ENCODE peak calls at places on chromosomes 3 and 15, in eight cellular contexts. One of them, this sample, is unnamed.
A peak's percentile ranks its signal among the peaks of the same experiment; 100 is the strongest.

GRCh38 chr3:112610121-112610520 is 30.8 kb downstream of the CCDC80 start:
- DNase-seq in colonic mucosa: no peak
- DNase-seq in sigmoid colon: no peak
- DNase-seq in SK-N-SH: no peak
- DNase-seq in HAP-1: no peak
- DNase-seq in H7: no peak
- DNase-seq in right lobe of liver: no peak
- DNase-seq in heart right ventricle: no peak
- DNase-seq in this sample: no peak

GRCh38 chr3:127630811-127631714 is 2.1 kb downstream of the PODXL2 start:
- DNase-seq in right lobe of liver: no peak
- DNase-seq in colonic mucosa: no peak
- DNase-seq in H7: no peak
- DNase-seq in HAP-1: no peak
- DNase-seq in SK-N-SH: no peak
- DNase-seq in sigmoid colon: no peak
- DNase-seq in heart right ventricle: no peak
- DNase-seq in this sample: no peak

GRCh38 chr3:99931059-99931458 is 113.4 kb downstream of the CMSS1 start:
- DNase-seq in H7: no peak
- DNase-seq in colonic mucosa: no peak
- DNase-seq in heart right ventricle: no peak
- DNase-seq in sigmoid colon: no peak
- DNase-seq in HAP-1: no peak
- DNase-seq in right lobe of liver: no peak
- DNase-seq in SK-N-SH: no peak
- DNase-seq in this sample: no peak

GRCh38 chr15:31304736-31305365 is 21.8 kb upstream of the KLF13 start:
- DNase-seq in colonic mucosa: no peak
- DNase-seq in heart right ventricle: no peak
- DNase-seq in right lobe of liver: no peak
- DNase-seq in H7: no peak
- DNase-seq in HAP-1: no peak
- DNase-seq in SK-N-SH: peak; percentile 81
- DNase-seq in sigmoid colon: peak; percentile 47
- DNase-seq in this sample: no peak

GRCh38 chr3:192816274-192816853 is 89.0 kb upstream of the FGF12 start:
- DNase-seq in SK-N-SH: peak; percentile 41
- DNase-seq in heart right ventricle: no peak
- DNase-seq in sigmoid colon: no peak
- DNase-seq in right lobe of liver: no peak
- DNase-seq in H7: no peak
- DNase-seq in HAP-1: peak; percentile 71
- DNase-seq in colonic mucosa: no peak
- DNase-seq in this sample: no peak

GRCh38 chr3:86867990-86868389 is 123.0 kb downstream of the VGLL3 start:
- DNase-seq in H7: no peak
- DNase-seq in right lobe of liver: no peak
- DNase-seq in sigmoid colon: no peak
- DNase-seq in SK-N-SH: no peak
- DNase-seq in HAP-1: no peak
- DNase-seq in heart right ventricle: no peak
- DNase-seq in colonic mucosa: no peak
- DNase-seq in this sample: no peak

GRCh38 chr15:66842710-66843441 is 140.8 kb downstream of the SMAD6 start:
- DNase-seq in colonic mucosa: peak; percentile 76
- DNase-seq in HAP-1: no peak
- DNase-seq in heart right ventricle: peak; percentile 83
- DNase-seq in SK-N-SH: peak; percentile 83
- DNase-seq in sigmoid colon: peak; percentile 91
- DNase-seq in right lobe of liver: peak; percentile 88
- DNase-seq in H7: peak; percentile 83
- DNase-seq in this sample: peak; percentile 85

GRCh38 chr3:44976002-44976815 is at the start of the genes EXOSC7 and ZDHHC3:
- DNase-seq in colonic mucosa: peak; percentile 89
- DNase-seq in sigmoid colon: peak; percentile 93
- DNase-seq in H7: peak; percentile 97
- DNase-seq in SK-N-SH: peak; percentile 98
- DNase-seq in heart right ventricle: peak; percentile 87
- DNase-seq in right lobe of liver: peak; percentile 91
- DNase-seq in HAP-1: peak; percentile 78
- DNase-seq in this sample: peak; percentile 94

GRCh38 chr3:62238003-62238402 is 135.3 kb downstream of the FEZF2 start:
- DNase-seq in HAP-1: no peak
- DNase-seq in colonic mucosa: no peak
- DNase-seq in H7: no peak
- DNase-seq in sigmoid colon: no peak
- DNase-seq in right lobe of liver: no peak
- DNase-seq in SK-N-SH: no peak
- DNase-seq in heart right ventricle: no peak
- DNase-seq in this sample: no peak

GRCh38 chr3:150421799-150422548 is 13.9 kb downstream of the TSC22D2 start:
- DNase-seq in HAP-1: no peak
- DNase-seq in SK-N-SH: peak; percentile 5
- DNase-seq in right lobe of liver: no peak
- DNase-seq in heart right ventricle: no peak
- DNase-seq in colonic mucosa: no peak
- DNase-seq in sigmoid colon: no peak
- DNase-seq in H7: no peak
- DNase-seq in this sample: no peak

GRCh38 chr3:101942356-101942755 is 93.0 kb downstream of the NFKBIZ start:
- DNase-seq in heart right ventricle: no peak
- DNase-seq in H7: no peak
- DNase-seq in sigmoid colon: no peak
- DNase-seq in colonic mucosa: no peak
- DNase-seq in SK-N-SH: no peak
- DNase-seq in right lobe of liver: no peak
- DNase-seq in HAP-1: no peak
- DNase-seq in this sample: no peak

GRCh38 chr3:13566769-13567310 is 17.9 kb downstream of the FBLN2 start:
- DNase-seq in SK-N-SH: no peak
- DNase-seq in heart right ventricle: no peak
- DNase-seq in sigmoid colon: no peak
- DNase-seq in H7: no peak
- DNase-seq in right lobe of liver: no peak
- DNase-seq in colonic mucosa: no peak
- DNase-seq in HAP-1: no peak
- DNase-seq in this sample: no peak

GRCh38 chr3:171176244-171176925 is 149.9 kb upstream of the SLC2A2 start:
- DNase-seq in sigmoid colon: no peak
- DNase-seq in heart right ventricle: no peak
- DNase-seq in colonic mucosa: no peak
- DNase-seq in right lobe of liver: no peak
- DNase-seq in HAP-1: no peak
- DNase-seq in SK-N-SH: no peak
- DNase-seq in H7: no peak
- DNase-seq in this sample: no peak

GRCh38 chr3:149581248-149581647 is 76.6 kb downstream of the WWTR1 start:
- DNase-seq in sigmoid colon: no peak
- DNase-seq in H7: no peak
- DNase-seq in heart right ventricle: no peak
- DNase-seq in colonic mucosa: no peak
- DNase-seq in right lobe of liver: no peak
- DNase-seq in HAP-1: no peak
- DNase-seq in SK-N-SH: no peak
- DNase-seq in this sample: no peak

GRCh38 chr3:114241259-114241658 is 3.9 kb upstream of the ZNF80 start:
- DNase-seq in sigmoid colon: no peak
- DNase-seq in HAP-1: no peak
- DNase-seq in heart right ventricle: no peak
- DNase-seq in right lobe of liver: no peak
- DNase-seq in H7: no peak
- DNase-seq in colonic mucosa: no peak
- DNase-seq in SK-N-SH: no peak
- DNase-seq in this sample: no peak

DNA sequence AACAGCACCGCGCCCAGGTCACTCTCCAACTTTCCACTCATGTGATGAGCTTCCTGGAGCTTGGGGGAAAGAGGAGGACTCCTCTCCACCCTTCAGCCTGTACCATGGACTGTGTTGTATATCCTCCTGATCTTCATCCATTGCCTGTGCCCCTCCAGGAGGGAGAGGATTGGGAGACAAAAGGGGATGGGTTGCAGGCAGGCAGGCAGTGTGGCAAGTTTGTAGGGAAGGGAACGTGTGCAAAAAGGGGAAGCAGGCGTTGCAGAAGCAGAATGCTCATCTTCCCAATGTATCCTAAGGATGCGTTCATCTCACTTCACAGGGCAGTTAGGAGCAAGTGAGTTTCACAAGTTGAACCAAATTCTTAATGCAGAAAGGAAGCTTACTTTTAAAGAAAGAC is 28.1 kb upstream of the GHSR start:
- DNase-seq in SK-N-SH: no peak
- DNase-seq in heart right ventricle: no peak
- DNase-seq in colonic mucosa: no peak
- DNase-seq in right lobe of liver: no peak
- DNase-seq in sigmoid colon: no peak
- DNase-seq in H7: no peak
- DNase-seq in HAP-1: no peak
- DNase-seq in this sample: no peak
- H3K4me3 ChIP-seq in SK-N-SH: peak overlapping the region; percentile 70
- H3K4me3 ChIP-seq in heart right ventricle: peak overlapping the region; percentile 45
- H3K4me3 ChIP-seq in colonic mucosa: no peak overlapping the region
- H3K4me3 ChIP-seq in right lobe of liver: peak overlapping the region; percentile 40
- H3K4me3 ChIP-seq in sigmoid colon: peak overlapping the region; percentile 37
- H3K4me3 ChIP-seq in H7: no peak overlapping the region
- H3K4me3 ChIP-seq in HAP-1: no peak overlapping the region
- H3K4me3 ChIP-seq in this sample: no peak overlapping the region

GRCh38 chr15:78565097-78565950 is at the start of gene CHRNA5:
- DNase-seq in HAP-1: peak; percentile 100
- DNase-seq in heart right ventricle: peak; percentile 87
- DNase-seq in SK-N-SH: peak; percentile 94
- DNase-seq in sigmoid colon: peak; percentile 97
- DNase-seq in right lobe of liver: peak; percentile 79
- DNase-seq in H7: peak; percentile 95
- DNase-seq in colonic mucosa: peak; percentile 97
- DNase-seq in this sample: peak; percentile 97

GRCh38 chr15:78570710-78571109 is 5.4 kb downstream of the CHRNA5 start:
- DNase-seq in HAP-1: peak; percentile 41
- DNase-seq in right lobe of liver: no peak
- DNase-seq in colonic mucosa: no peak
- DNase-seq in sigmoid colon: no peak
- DNase-seq in SK-N-SH: no peak
- DNase-seq in H7: peak; percentile 36
- DNase-seq in heart right ventricle: no peak
- DNase-seq in this sample: no peak

GRCh38 chr15:78565951-78566774 is 843 bp downstream of the CHRNA5 start:
- DNase-seq in sigmoid colon: no peak
- DNase-seq in SK-N-SH: peak; percentile 58
- DNase-seq in HAP-1: peak; percentile 61
- DNase-seq in heart right ventricle: no peak
- DNase-seq in H7: peak; percentile 64
- DNase-seq in right lobe of liver: no peak
- DNase-seq in colonic mucosa: peak; percentile 44
- DNase-seq in this sample: no peak

GRCh38 chr15:78564743-78565096 is 600 bp upstream of the CHRNA5 start:
- DNase-seq in SK-N-SH: no peak
- DNase-seq in heart right ventricle: no peak
- DNase-seq in H7: no peak
- DNase-seq in sigmoid colon: no peak
- DNase-seq in HAP-1: no peak
- DNase-seq in right lobe of liver: no peak
- DNase-seq in colonic mucosa: peak; percentile 21
- DNase-seq in this sample: no peak

GRCh38 chr15:78567541-78567940 is 2.2 kb downstream of the CHRNA5 start:
- DNase-seq in SK-N-SH: no peak
- DNase-seq in HAP-1: peak; percentile 43
- DNase-seq in colonic mucosa: no peak
- DNase-seq in H7: no peak
- DNase-seq in sigmoid colon: no peak
- DNase-seq in heart right ventricle: no peak
- DNase-seq in right lobe of liver: no peak
- DNase-seq in this sample: no peak
- H3K4me3 ChIP-seq in SK-N-SH: no peak overlapping the region
- H3K4me3 ChIP-seq in HAP-1: peak overlapping the region; percentile 5
- H3K4me3 ChIP-seq in colonic mucosa: no peak overlapping the region
- H3K4me3 ChIP-seq in H7: no peak overlapping the region
- H3K4me3 ChIP-seq in sigmoid colon: no peak overlapping the region
- H3K4me3 ChIP-seq in heart right ventricle: no peak overlapping the region
- H3K4me3 ChIP-seq in right lobe of liver: no peak overlapping the region
- H3K4me3 ChIP-seq in this sample: no peak overlapping the region

GRCh38 chr3:53030864-53031445 is 14.9 kb downstream of the SFMBT1 start:
- DNase-seq in H7: peak; percentile 64
- DNase-seq in SK-N-SH: no peak
- DNase-seq in heart right ventricle: no peak
- DNase-seq in right lobe of liver: no peak
- DNase-seq in colonic mucosa: peak; percentile 68
- DNase-seq in HAP-1: no peak
- DNase-seq in sigmoid colon: no peak
- DNase-seq in this sample: no peak

GRCh38 chr3:53027254-53027844 is 18.5 kb downstream of the SFMBT1 start:
- DNase-seq in HAP-1: no peak
- DNase-seq in H7: no peak
- DNase-seq in sigmoid colon: no peak
- DNase-seq in colonic mucosa: no peak
- DNase-seq in right lobe of liver: no peak
- DNase-seq in SK-N-SH: peak; percentile 44
- DNase-seq in heart right ventricle: no peak
- DNase-seq in this sample: peak; percentile 50

GRCh38 chr3:53026423-53027162 is 19.3 kb downstream of the SFMBT1 start:
- DNase-seq in HAP-1: no peak
- DNase-seq in H7: peak; percentile 56
- DNase-seq in sigmoid colon: no peak
- DNase-seq in right lobe of liver: no peak
- DNase-seq in heart right ventricle: no peak
- DNase-seq in SK-N-SH: no peak
- DNase-seq in colonic mucosa: no peak
- DNase-seq in this sample: no peak

GRCh38 chr3:53032609-53033008 is 13.3 kb downstream of the SFMBT1 start:
- DNase-seq in H7: no peak
- DNase-seq in colonic mucosa: no peak
- DNase-seq in SK-N-SH: no peak
- DNase-seq in sigmoid colon: no peak
- DNase-seq in right lobe of liver: no peak
- DNase-seq in heart right ventricle: no peak
- DNase-seq in HAP-1: no peak
- DNase-seq in this sample: no peak

DNA sequence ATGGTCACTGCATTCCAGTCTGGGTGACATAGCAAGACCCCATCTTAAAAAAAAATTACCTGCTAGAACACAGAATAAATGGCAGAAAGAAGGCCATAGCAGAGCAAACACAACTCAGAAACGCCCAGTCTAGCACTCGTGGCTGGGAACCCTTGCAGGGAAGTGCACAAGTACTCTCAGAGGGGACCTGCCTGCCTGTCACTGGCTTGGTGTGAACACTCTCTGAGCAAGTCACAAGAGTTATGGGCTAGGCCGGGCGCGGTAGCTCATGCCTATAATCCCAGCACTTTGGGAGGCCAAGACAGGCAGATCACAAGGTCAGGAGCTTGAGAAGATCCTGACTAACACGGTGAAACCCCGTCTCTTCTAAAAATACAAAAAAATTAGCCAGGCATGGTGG is 17.2 kb downstream of the SFMBT1 start:
- DNase-seq in SK-N-SH: no peak
- DNase-seq in colonic mucosa: no peak
- DNase-seq in HAP-1: no peak
- DNase-seq in right lobe of liver: no peak
- DNase-seq in H7: no peak
- DNase-seq in sigmoid colon: no peak
- DNase-seq in heart right ventricle: no peak
- DNase-seq in this sample: no peak
- H3K4me3 ChIP-seq in SK-N-SH: no peak overlapping the region
- H3K4me3 ChIP-seq in colonic mucosa: no peak overlapping the region
- H3K4me3 ChIP-seq in HAP-1: no peak overlapping the region
- H3K4me3 ChIP-seq in right lobe of liver: no peak overlapping the region
- H3K4me3 ChIP-seq in H7: no peak overlapping the region
- H3K4me3 ChIP-seq in sigmoid colon: no peak overlapping the region
- H3K4me3 ChIP-seq in heart right ventricle: no peak overlapping the region
- H3K4me3 ChIP-seq in this sample: no peak overlapping the region

GRCh38 chr3:72906154-72906553 is 18.3 kb downstream of the GXYLT2 start:
- DNase-seq in heart right ventricle: no peak
- DNase-seq in HAP-1: no peak
- DNase-seq in sigmoid colon: no peak
- DNase-seq in H7: peak; percentile 46
- DNase-seq in colonic mucosa: no peak
- DNase-seq in right lobe of liver: no peak
- DNase-seq in SK-N-SH: no peak
- DNase-seq in this sample: no peak
- H3K4me3 ChIP-seq in heart right ventricle: no peak overlapping the region
- H3K4me3 ChIP-seq in HAP-1: no peak overlapping the region
- H3K4me3 ChIP-seq in sigmoid colon: no peak overlapping the region
- H3K4me3 ChIP-seq in H7: no peak overlapping the region
- H3K4me3 ChIP-seq in colonic mucosa: no peak overlapping the region
- H3K4me3 ChIP-seq in right lobe of liver: no peak overlapping the region
- H3K4me3 ChIP-seq in SK-N-SH: no peak overlapping the region
- H3K4me3 ChIP-seq in this sample: no peak overlapping the region

This sample was measured in pancreas.